ENCODE peak calls at places on chromosome 17, in five cellular contexts. P, W, L, Q and V are unnamed samples. For H3K27me3, the result is how much of the 10 kb centered on the place peaks cover.

GRCh38 chr17:29237476-29238132 is 9.1 kb upstream of the CRYBA1 start:
- DNase-seq in Q (no peak), L (peak), P (no peak), W (no peak), V (no peak)

GRCh38 chr17:81859906-81860755 is at the start of gene P4HB:
- DNase-seq in Q (no peak), L (peak), W (peak), P (no peak), V (no peak)

GRCh38 chr17:16464001-16464640 is 27.9 kb downstream of the LRRC75A start:
- DNase-seq in L (no peak), W (no peak), Q (no peak), P (no peak), V (no peak)

GRCh38 chr17:40566027-40566426 is 755 bp upstream of the CCR7 start:
- DNase-seq in L (no peak), Q (no peak), P (no peak), W (no peak), V (no peak)

GRCh38 chr17:13531701-13532100 is 70.0 kb downstream of the HS3ST3A1 start:
- DNase-seq in W (no peak), P (no peak), L (no peak), Q (no peak), V (no peak)

GRCh38 chr17:1201132-1201702 is 21.4 kb upstream of the ABR start:
- DNase-seq in Q (no peak), L (no peak), P (no peak), W (no peak), V (peak)

GRCh38 chr17:1137465-1137894 is 42.3 kb downstream of the ABR start:
- DNase-seq in P (no peak), W (no peak), Q (no peak), L (peak), V (no peak)

GRCh38 chr17:76383645-76384221 is 676 bp upstream of the SPHK1 start:
- DNase-seq in L (peak), W (peak), Q (peak), P (peak), V (peak)

GRCh38 chr17:64090144-64090543 is 39.8 kb downstream of the ERN1 start:
- DNase-seq in W (no peak), Q (no peak), P (no peak), L (no peak), V (no peak)

GRCh38 chr17:40448213-40448638 is 5.0 kb downstream of the IGFBP4 start:
- DNase-seq in L (peak), W (no peak), Q (no peak), P (no peak), V (peak)

GRCh38 chr17:80104321-80104955 is 3.1 kb downstream of the GAA start:
- DNase-seq in L (peak), P (no peak), W (no peak), Q (no peak), V (no peak)
- H3K27ac ChIP-seq in L (peak), P (no peak), W (no peak), Q (no peak), V (no peak)

GRCh38 chr17:73500414-73500999 is 143.7 kb downstream of the SDK2 start:
- DNase-seq in W (no peak), L (no peak), Q (no peak), P (no peak), V (no peak)

GRCh38 chr17:73496232-73496631 is 148.0 kb downstream of the SDK2 start:
- DNase-seq in Q (no peak), L (no peak), W (no peak), P (no peak), V (no peak)

GRCh38 chr17:73498176-73498575 is 146.1 kb downstream of the SDK2 start:
- DNase-seq in Q (no peak), L (no peak), W (no peak), P (no peak), V (no peak)

GRCh38 chr17:73497721-73498120 is 146.5 kb downstream of the SDK2 start:
- DNase-seq in P (no peak), L (no peak), Q (no peak), W (no peak), V (no peak)

DNA sequence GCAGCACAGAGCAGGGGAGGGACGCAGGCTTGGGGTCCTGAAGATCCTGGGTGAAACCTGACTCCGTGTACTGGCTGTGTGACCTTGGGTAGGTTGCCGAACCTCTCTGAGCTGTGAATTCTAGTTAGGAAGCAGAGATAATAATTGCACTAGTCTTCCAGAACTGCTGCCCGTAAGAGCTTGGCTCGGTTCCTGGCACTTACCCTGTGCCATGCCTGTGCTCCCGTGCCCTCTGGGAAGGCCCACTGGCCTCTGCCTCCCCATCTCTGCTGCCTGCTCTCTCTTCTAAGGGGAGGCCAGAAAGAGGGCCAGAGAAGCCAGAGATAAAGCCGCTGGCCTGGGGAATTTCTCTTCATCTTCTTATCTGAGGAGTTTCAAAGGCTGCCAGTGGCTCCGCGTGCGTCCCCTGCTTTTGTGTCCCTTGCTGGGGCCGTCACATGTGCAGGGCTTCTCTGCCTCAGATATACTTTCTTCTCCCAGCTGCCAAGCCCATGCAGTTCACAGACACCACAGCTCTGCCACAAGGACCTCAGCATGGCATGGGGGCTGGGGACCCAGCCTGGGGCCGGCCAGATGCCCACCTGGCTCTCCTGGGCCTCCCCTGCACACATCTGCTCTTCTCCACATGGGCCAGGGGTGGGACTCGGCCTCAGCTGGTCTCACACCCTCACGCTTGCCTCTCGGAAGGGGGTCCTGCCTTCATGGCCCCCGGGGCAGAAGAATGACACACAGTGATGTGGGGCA is 145.2 kb downstream of the SDK2 start:
- DNase-seq in W (no peak), Q (no peak), P (peak), L (no peak), V (no peak)
- H3K27me3 ChIP-seq in W (under half), Q (half or more), P (under half), L (under half), V (under half)

GRCh38 chr17:68204736-68205135 is 43.1 kb upstream of the AMZ2 start:
- DNase-seq in P (peak), Q (peak), L (no peak), W (no peak), V (no peak)
- TF ChIP-seq CTCF in P (no peak), Q (no peak), L (no peak), W (no peak), V (no peak)

GRCh38 chr17:8745586-8746500 is 1.2 kb upstream of the CCDC42 start:
- DNase-seq in W (peak), P (peak), L (peak), Q (peak), V (peak)
- H3K27ac ChIP-seq in W (peak), P (peak), L (no peak), Q (no peak), V (peak)

DNA sequence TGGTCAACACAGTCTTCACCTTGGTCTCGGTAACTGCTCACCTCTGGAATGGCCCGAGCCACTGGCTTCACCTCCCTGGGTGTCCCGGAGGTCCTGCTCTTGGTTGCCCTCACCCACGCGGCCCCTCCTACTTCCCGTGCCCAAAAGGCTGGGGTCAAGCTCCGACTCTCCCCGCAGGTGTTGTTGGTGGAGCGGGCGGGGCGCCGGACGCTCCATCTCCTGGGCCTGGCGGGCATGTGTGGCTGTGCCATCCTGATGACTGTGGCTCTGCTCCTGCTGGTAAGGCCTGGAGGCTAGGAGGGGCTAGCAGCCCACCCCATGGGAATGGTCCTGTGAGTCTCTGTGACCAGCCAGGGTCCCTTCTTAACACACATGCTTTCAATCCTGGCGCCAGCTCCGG is 3.4 kb downstream of the SLC2A4 start:
- DNase-seq in L (no peak), W (no peak), P (no peak), Q (no peak), V (no peak)
- H3K27me3 ChIP-seq in L (under half), W (under half), P (half or more), Q (under half), V (under half)

DNA sequence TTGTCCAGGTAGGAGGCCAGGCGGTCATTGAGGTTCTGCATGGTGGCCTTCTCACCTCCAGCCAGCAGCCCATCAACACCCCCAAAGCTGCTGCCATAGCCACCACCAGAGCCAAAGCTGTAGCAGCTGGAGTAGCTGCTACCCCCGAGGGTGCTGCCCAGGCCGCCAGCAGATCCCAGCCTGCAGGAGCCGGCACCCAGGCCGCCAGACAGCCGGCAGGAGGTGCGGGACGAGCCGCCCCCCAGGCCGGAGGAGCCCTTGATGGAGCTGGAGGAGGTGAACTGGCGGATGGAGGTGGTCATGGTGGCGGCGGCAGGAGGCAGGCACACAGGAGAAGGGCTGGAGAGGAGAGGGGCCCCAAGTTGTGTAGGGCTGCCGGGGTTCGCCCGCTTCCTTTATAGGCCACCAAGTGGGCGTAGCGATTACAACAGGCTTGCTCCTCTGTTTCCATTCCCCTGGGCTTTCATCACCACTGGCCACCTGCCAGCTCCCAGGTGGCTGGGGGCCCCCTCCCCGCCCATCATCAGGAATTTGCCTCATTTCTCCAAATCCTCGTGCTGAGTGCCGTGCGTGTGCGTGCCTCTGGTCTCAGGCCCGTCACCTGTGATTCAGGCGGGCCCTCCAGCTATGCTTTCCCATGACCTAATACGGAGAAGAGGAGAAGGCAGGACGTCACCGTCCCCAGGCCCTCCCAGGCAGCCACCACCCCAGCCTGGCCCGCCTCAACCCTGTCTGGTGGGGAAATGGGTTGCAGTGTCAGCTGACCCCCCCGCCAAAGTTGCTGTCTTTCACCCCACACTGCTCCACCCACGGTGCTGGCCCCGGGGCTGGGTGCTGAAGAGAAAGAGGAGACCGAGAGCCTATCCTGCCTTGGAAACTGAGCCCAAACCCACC is at the start of gene KRT17:
- DNase-seq in Q (peak), W (peak), P (no peak), L (no peak), V (no peak)
- TF ChIP-seq CTCF in Q (no peak), W (no peak), P (no peak), L (no peak), V (no peak)

GRCh38 chr17:9360610-9361571 is 214.7 kb downstream of the STX8 start:
- DNase-seq in L (peak), P (no peak), Q (peak), W (no peak), V (no peak)
- H3K27ac ChIP-seq in L (no peak), P (peak), Q (no peak), W (no peak), V (peak)

GRCh38 chr17:43932357-43932756 is 9.9 kb downstream of the PPY start:
- DNase-seq in L (no peak), Q (no peak), P (no peak), W (no peak), V (peak)
- H3K27me3 ChIP-seq in L (under half), Q (under half), P (under half), W (under half), V (under half)